ENCODE peak calls at places on chromosomes 4 and X, in nine cellular contexts. A is GM23338, S is psoas muscle, O is endodermal cell, C is MM.1S, K is Caco-2, Y is left lung, X is GM12865, B is stomach. R is an unnamed sample.

GRCh38 chrX:95290455-95290854 is 1394.2 kb upstream of the DIAPH2 start:
- DNase-seq in A (no peak), Y (no peak), S (no peak), B (no peak), O (peak), K (no peak), C (no peak), X (no peak), R (no peak)

GRCh38 chr4:48954314-48954713 is 31.8 kb upstream of the CWH43 start:
- DNase-seq in B (no peak), X (no peak), C (no peak), A (peak), O (no peak), K (no peak), S (no peak), Y (no peak), R (no peak)

GRCh38 chr4:142700521-142700920 is 145.6 kb downstream of the INPP4B start:
- DNase-seq in K (no peak), Y (no peak), A (no peak), S (no peak), B (no peak), C (no peak), X (no peak), O (no peak), R (no peak)

GRCh38 chr4:70718811-70719604 is 2.8 kb upstream of the RUFY3 start:
- DNase-seq in A (no peak), K (no peak), X (no peak), Y (no peak), O (no peak), S (no peak), B (no peak), C (no peak), R (no peak)

GRCh38 chr4:853416-853781 is 27.5 kb upstream of the CPLX1 start:
- DNase-seq in C (no peak), A (no peak), S (peak), Y (no peak), X (no peak), O (no peak), B (no peak), K (no peak), R (no peak)

GRCh38 chrX:75230296-75230695 is 43.6 kb upstream of the UPRT start:
- DNase-seq in O (no peak), C (peak), B (no peak), Y (no peak), K (no peak), S (no peak), A (no peak), X (peak), R (no peak)

GRCh38 chrX:15299945-15300851 is 15.2 kb downstream of the ASB11 start:
- DNase-seq in X (peak), C (no peak), K (no peak), Y (no peak), O (no peak), B (no peak), S (no peak), A (peak), R (no peak)

GRCh38 chrX:51496501-51497291 is at the start of gene NUDT11:
- DNase-seq in O (peak), K (no peak), Y (peak), S (peak), B (peak), X (peak), A (peak), C (peak), R (no peak)

GRCh38 chr4:114378306-114378903 is 220.2 kb upstream of the UGT8 start:
- DNase-seq in C (no peak), S (no peak), X (no peak), O (no peak), K (no peak), B (no peak), Y (no peak), A (no peak), R (no peak)

GRCh38 chrX:138845791-138846190 is 134.3 kb upstream of the FGF13 start:
- DNase-seq in Y (no peak), C (no peak), A (no peak), O (no peak), K (no peak), X (no peak), B (no peak), S (no peak), R (no peak)

GRCh38 chrX:123310112-123310511 is 126.0 kb downstream of the GRIA3 start:
- DNase-seq in K (no peak), O (no peak), C (no peak), A (no peak), X (no peak), B (no peak), Y (no peak), S (no peak), R (no peak)

GRCh38 chr4:25844957-25845712 is 17.7 kb downstream of the SEL1L3 start:
- DNase-seq in A (no peak), O (no peak), B (no peak), Y (no peak), K (no peak), C (no peak), X (no peak), S (no peak), R (no peak)

GRCh38 chr4:25843340-25844097 is 19.3 kb downstream of the SEL1L3 start:
- DNase-seq in C (peak), K (no peak), Y (peak), B (peak), S (no peak), X (peak), A (no peak), O (no peak), R (no peak)

GRCh38 chr4:25845841-25846653 is 16.7 kb downstream of the SEL1L3 start:
- DNase-seq in B (no peak), O (no peak), Y (no peak), A (peak), S (no peak), K (no peak), X (no peak), C (no peak), R (no peak)

GRCh38 chr4:25839687-25840086 is 23.1 kb downstream of the SEL1L3 start:
- DNase-seq in O (no peak), C (no peak), A (no peak), B (no peak), S (no peak), K (no peak), Y (no peak), X (no peak), R (no peak)

GRCh38 chr4:25842229-25842840 is 20.5 kb downstream of the SEL1L3 start:
- DNase-seq in A (peak), O (peak), X (peak), B (no peak), S (no peak), Y (no peak), K (no peak), C (peak), R (no peak)
- TF ChIP-seq CTCF in A (peak), O (peak), X (peak), B (no peak), S (no peak), Y (no peak), K (no peak), C (peak), R (peak)

GRCh38 chr4:158521490-158522111 is at the start of gene RXFP1:
- DNase-seq in O (no peak), S (no peak), X (no peak), Y (no peak), A (no peak), K (no peak), C (no peak), B (no peak), R (no peak)
- H3K4me3 ChIP-seq in O (no peak), S (no peak), X (no peak), Y (peak), A (no peak), K (no peak), C (no peak), B (no peak), R (no peak)

GRCh38 chrX:45747905-45748304 is 547.2 kb upstream of the DIPK2B start:
- DNase-seq in A (no peak), X (no peak), K (no peak), Y (no peak), B (no peak), C (no peak), S (no peak), O (no peak), R (no peak)

GRCh38 chrX:45745479-45745878 is 544.8 kb upstream of the DIPK2B start:
- DNase-seq in C (no peak), B (no peak), O (no peak), A (no peak), Y (no peak), K (no peak), X (no peak), S (no peak), R (no peak)

GRCh38 chrX:45740291-45740690 is 539.6 kb upstream of the DIPK2B start:
- DNase-seq in Y (no peak), S (no peak), X (no peak), B (no peak), K (no peak), C (no peak), O (no peak), A (no peak), R (no peak)

GRCh38 chrX:45743906-45744625 is 543.4 kb upstream of the DIPK2B start:
- DNase-seq in B (no peak), C (no peak), O (no peak), K (no peak), X (no peak), Y (no peak), S (no peak), A (no peak), R (no peak)

DNA sequence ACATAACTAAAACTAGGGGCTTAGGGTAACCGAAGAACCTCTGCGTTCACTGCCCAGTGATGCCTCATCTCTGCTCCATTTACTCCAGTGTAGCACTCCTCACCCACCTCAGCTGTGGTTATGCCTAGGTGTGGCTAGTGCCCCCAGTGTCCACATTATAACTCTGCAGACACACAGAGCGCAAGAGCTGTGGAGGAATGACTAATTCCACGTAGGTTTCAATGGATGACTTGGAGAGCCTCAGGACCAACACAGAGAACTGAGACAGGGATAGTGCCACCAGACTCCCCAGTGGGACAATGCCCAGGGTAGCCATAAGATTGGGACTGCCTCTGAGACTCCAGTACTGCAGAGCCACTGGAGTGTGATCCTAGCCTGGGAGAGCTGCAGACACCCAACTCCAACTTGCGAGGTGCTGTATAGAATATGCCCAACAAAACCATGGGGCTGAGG is 542.4 kb upstream of the DIPK2B start:
- DNase-seq in B (no peak), C (no peak), O (peak), A (peak), X (peak), S (no peak), K (peak), Y (no peak), R (no peak)
- TF ChIP-seq CTCF in B (no peak), C (no peak), O (peak), A (peak), X (no peak), S (no peak), K (no peak), Y (no peak), R (peak)

GRCh38 chr4:68368566-68369473 is 18.9 kb upstream of the YTHDC1 start:
- DNase-seq in X (no peak), S (no peak), O (no peak), A (no peak), B (no peak), C (no peak), K (peak), Y (no peak), R (no peak)

GRCh38 chr4:68372588-68372987 is 22.7 kb upstream of the YTHDC1 start:
- DNase-seq in X (no peak), Y (no peak), S (no peak), A (peak), C (no peak), B (no peak), K (no peak), O (no peak), R (no peak)

GRCh38 chr4:68369474-68369805 is 19.6 kb upstream of the YTHDC1 start:
- DNase-seq in K (peak), X (no peak), O (no peak), S (no peak), B (no peak), Y (no peak), C (no peak), A (no peak), R (no peak)

GRCh38 chr4:68375667-68376559 is 26.0 kb upstream of the YTHDC1 start:
- DNase-seq in Y (no peak), C (peak), O (peak), A (peak), B (no peak), X (peak), K (peak), S (no peak), R (peak)

GRCh38 chr4:68373513-68373912 is 23.6 kb upstream of the YTHDC1 start:
- DNase-seq in X (no peak), O (peak), A (peak), S (peak), C (no peak), B (peak), Y (peak), K (no peak), R (no peak)
- H3K4me3 ChIP-seq in X (no peak), O (peak), A (peak), S (peak), C (no peak), B (peak), Y (peak), K (no peak), R (no peak)

GRCh38 chr4:169619958-169620845 is at the start of gene CLCN3:
- DNase-seq in A (peak), X (peak), K (peak), C (peak), O (peak), Y (peak), S (peak), B (peak), R (peak)
- TF ChIP-seq CTCF in A (no peak), X (no peak), K (no peak), C (no peak), O (no peak), Y (no peak), S (no peak), B (no peak), R (no peak)

DNA sequence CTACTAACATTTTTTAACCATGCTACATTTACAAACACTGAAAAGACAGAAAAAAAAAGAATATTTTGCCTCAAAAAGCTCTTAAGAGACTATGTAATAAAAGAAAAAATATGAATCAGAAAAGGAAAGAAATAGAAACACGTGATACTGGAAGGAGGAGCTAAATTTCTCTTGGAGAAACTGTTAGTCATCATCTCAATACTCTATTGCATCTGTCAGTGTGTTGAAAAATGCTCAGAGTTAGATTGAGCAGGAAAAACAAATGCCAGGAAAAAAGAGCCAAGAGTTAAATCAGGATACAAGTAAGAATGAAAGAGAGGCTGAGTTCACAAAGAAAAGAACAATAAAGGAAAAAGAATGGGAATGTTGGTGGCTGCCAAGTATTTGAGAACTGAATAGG is 2.6 kb downstream of the RAB28 start:
- DNase-seq in O (no peak), S (no peak), C (no peak), K (no peak), A (no peak), Y (no peak), X (no peak), B (no peak), R (no peak)
- H3K4me3 ChIP-seq in O (peak), S (no peak), C (no peak), K (no peak), A (no peak), Y (no peak), X (no peak), B (no peak), R (no peak)

GRCh38 chr4:139453371-139454110 is 380 bp upstream of the RAB33B start:
- DNase-seq in C (peak), O (peak), A (peak), S (peak), Y (peak), K (peak), X (peak), B (peak), R (peak)
- TF ChIP-seq CTCF in C (no peak), O (peak), A (no peak), S (peak), Y (no peak), K (no peak), X (no peak), B (no peak), R (no peak)

DNA sequence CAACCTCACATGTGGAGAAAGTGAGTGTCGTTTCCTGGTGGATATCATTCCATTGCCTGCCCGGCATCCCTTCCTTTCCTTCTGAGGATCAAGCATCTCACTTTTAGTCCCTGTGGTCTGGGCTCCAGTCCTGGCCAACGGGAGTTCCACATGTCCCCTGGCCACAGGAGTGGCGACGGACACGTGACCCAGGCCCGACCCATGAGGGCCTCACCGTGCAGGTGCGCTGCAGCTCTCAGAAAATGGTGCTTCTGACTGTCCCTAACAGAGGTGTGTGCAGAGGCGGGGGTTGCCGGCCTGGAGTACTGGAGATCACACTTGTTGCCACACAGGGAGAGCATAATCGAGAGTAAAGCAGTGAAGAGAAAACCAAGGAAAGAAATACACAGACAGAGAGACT is 476.9 kb upstream of the FRG1 start:
- DNase-seq in X (no peak), Y (no peak), C (no peak), K (no peak), S (no peak), B (no peak), A (no peak), O (no peak), R (no peak)
- H3K4me3 ChIP-seq in X (no peak), Y (no peak), C (no peak), K (no peak), S (no peak), B (no peak), A (no peak), O (no peak), R (no peak)